ENCODE peak calls at places on chromosome 14, in seven cellular contexts. V, N, B, S, F, K and I are unnamed samples.
A peak's percentile ranks its signal among the peaks of the same experiment; 100 is the strongest.

GRCh38 chr14:55446127-55446736 is 5.8 kb upstream of the TBPL2 start:
- DNase-seq in B (peak; percentile 53), F (no peak), N (peak; percentile 89), V (peak; percentile 77), S (peak; percentile 93), K (no peak), I (peak; percentile 53)

GRCh38 chr14:30874120-30874998 is at the start of gene COCH:
- DNase-seq in B (peak; percentile 20), F (peak; percentile 47), S (peak; percentile 16), V (peak; percentile 17), N (peak; percentile 30), K (no peak), I (peak; percentile 50)

GRCh38 chr14:104130974-104131651 is 7.3 kb upstream of the KIF26A start:
- DNase-seq in B (no peak), F (peak; percentile 63), N (peak; percentile 39), V (peak; percentile 69), K (no peak), S (peak; percentile 63), I (peak; percentile 82)

GRCh38 chr14:66709292-66709691 is 201.3 kb downstream of the GPHN start:
- DNase-seq in V (no peak), N (peak; percentile 71), B (no peak), F (no peak), S (peak; percentile 51), K (no peak), I (no peak)

GRCh38 chr14:55354500-55354899 is 57.1 kb downstream of the ATG14 start:
- DNase-seq in N (peak; percentile 62), S (peak; percentile 57), B (peak; percentile 47), K (no peak), F (no peak), V (peak; percentile 53), I (peak; percentile 53)

GRCh38 chr14:63203618-63204406 is 431 bp upstream of the RHOJ start:
- DNase-seq in V (peak; percentile 95), N (peak; percentile 96), S (peak; percentile 91), B (no peak), K (no peak), F (peak; percentile 51), I (peak; percentile 47)

GRCh38 chr14:53391156-53391555 is 238.0 kb upstream of the DDHD1 start:
- DNase-seq in V (no peak), S (peak; percentile 87), F (no peak), B (no peak), K (no peak), N (peak; percentile 95), I (no peak)

GRCh38 chr14:88005050-88005481 is at the start of gene GPR65:
- DNase-seq in K (no peak), N (no peak), F (no peak), V (no peak), S (peak; percentile 24), B (no peak), I (no peak)

GRCh38 chr14:32576088-32576795 is 247.1 kb downstream of the AKAP6 start:
- DNase-seq in V (peak; percentile 34), S (peak; percentile 83), K (no peak), N (peak; percentile 83), B (peak; percentile 14), F (no peak), I (peak; percentile 39)

GRCh38 chr14:86961106-86961716 is 1031.8 kb downstream of the GALC start:
- DNase-seq in S (peak; percentile 39), V (no peak), F (no peak), K (no peak), N (peak; percentile 21), B (no peak), I (no peak)

GRCh38 chr14:77542349-77543239 is 44.0 kb upstream of the ISM2 start:
- DNase-seq in K (no peak), F (no peak), S (no peak), V (no peak), N (no peak), B (no peak), I (no peak)

GRCh38 chr14:100107236-100107635 is 42.0 kb downstream of the EVL start:
- DNase-seq in K (no peak), N (no peak), F (peak; percentile 69), S (peak; percentile 14), B (no peak), V (no peak), I (no peak)